ENCODE peak calls at places on chromosome 18, in five cellular contexts. O is fibroblast of mammary gland, N is AG09319, P is ovary, V is MM.1S. Z is an unnamed sample.
A peak's percentile ranks its signal among the peaks of the same experiment; 100 is the strongest.

GRCh38 chr18:10442551-10442971 is 11.9 kb upstream of the APCDD1 start:
- DNase-seq in O (no peak), N (no peak), P (no peak), V (no peak), Z (no peak)

GRCh38 chr18:32919799-32920198 is 147.0 kb upstream of the KLHL14 start:
- DNase-seq in O (peak; percentile 56), N (no peak), P (no peak), V (peak; percentile 79), Z (no peak)

GRCh38 chr18:23105581-23106219 is 29.6 kb upstream of the CABLES1 start:
- DNase-seq in O (no peak), N (no peak), P (no peak), V (no peak), Z (no peak)

GRCh38 chr18:79575891-79576685 is 103.5 kb upstream of the CTDP1 start:
- DNase-seq in O (peak; percentile 38), N (peak; percentile 19), P (peak; percentile 51), V (no peak), Z (no peak)

GRCh38 chr18:67731853-67732252 is 215.3 kb upstream of the DSEL start:
- DNase-seq in O (peak; percentile 86), N (peak; percentile 29), P (no peak), V (no peak), Z (no peak)

GRCh38 chr18:32200766-32201165 is 10.9 kb downstream of the MEP1B start:
- DNase-seq in O (no peak), N (no peak), P (no peak), V (no peak), Z (no peak)

GRCh38 chr18:59249186-59249774 is 24.0 kb downstream of the RAX start:
- DNase-seq in O (peak; percentile 85), N (peak; percentile 81), P (no peak), V (peak; percentile 70), Z (peak; percentile 77)

GRCh38 chr18:398866-399637 is 101.4 kb downstream of the COLEC12 start:
- DNase-seq in O (no peak), N (no peak), P (no peak), V (no peak), Z (no peak)

GRCh38 chr18:49520661-49521145 is 33.7 kb upstream of the C18orf32 start:
- DNase-seq in O (peak; percentile 57), N (peak; percentile 8), P (no peak), V (no peak), Z (peak; percentile 1)

GRCh38 chr18:54787098-54787497 is 41.2 kb upstream of the RAB27B start:
- DNase-seq in O (no peak), N (no peak), P (no peak), V (no peak), Z (no peak)

GRCh38 chr18:46469186-46469915 is 187.7 kb downstream of the LOXHD1 start:
- DNase-seq in O (no peak), N (no peak), P (no peak), V (no peak), Z (no peak)

GRCh38 chr18:32974421-32975165 is 201.8 kb upstream of the KLHL14 start:
- DNase-seq in O (no peak), N (no peak), P (no peak), V (no peak), Z (no peak)

GRCh38 chr18:40685241-40685640 is 1269.8 kb upstream of the PIK3C3 start:
- DNase-seq in O (no peak), N (no peak), P (no peak), V (no peak), Z (no peak)

GRCh38 chr18:79556829-79557585 is 122.6 kb upstream of the CTDP1 start:
- DNase-seq in O (no peak), N (no peak), P (peak; percentile 11), V (no peak), Z (no peak)

GRCh38 chr18:74623047-74623816 is 25.6 kb downstream of the ZNF407 start:
- DNase-seq in O (peak; percentile 23), N (no peak), P (no peak), V (no peak), Z (no peak)

GRCh38 chr18:39675358-39675757 is 2109.8 kb upstream of the CELF4 start:
- DNase-seq in O (peak; percentile 77), N (no peak), P (no peak), V (no peak), Z (peak; percentile 29)

GRCh38 chr18:76504749-76505148 is 9.7 kb upstream of the ZNF516 start:
- DNase-seq in O (no peak), N (no peak), P (no peak), V (no peak), Z (no peak)

DNA sequence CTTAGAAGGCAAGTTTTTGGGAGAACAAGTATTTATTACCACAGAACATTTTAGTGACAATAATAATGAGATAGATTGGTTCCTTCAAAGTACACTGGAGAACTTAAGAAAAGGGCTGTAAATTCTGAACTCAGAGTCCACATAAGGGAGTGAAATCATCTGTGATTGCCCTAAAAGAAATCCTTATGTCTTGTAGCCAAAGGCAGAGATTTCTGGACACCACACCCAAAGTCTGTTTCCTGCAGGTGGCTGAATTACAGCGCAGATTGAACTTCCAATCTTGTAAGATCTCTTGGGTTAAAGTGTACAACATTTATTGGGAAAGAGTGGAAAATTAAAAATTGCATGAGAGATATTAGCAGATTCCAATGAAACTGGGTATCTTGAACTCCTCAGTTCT is 143.8 kb downstream of the TAF4B start:
- DNase-seq in O (no peak), N (no peak), P (no peak), V (no peak), Z (no peak)
- TF ChIP-seq CTCF in O (no peak), N (no peak), P (no peak), V (no peak), Z (no peak)

GRCh38 chr18:63974991-63975390 is 5.1 kb downstream of the SERPINB8 start:
- DNase-seq in O (peak; percentile 54), N (no peak), P (no peak), V (no peak), Z (no peak)
- TF ChIP-seq CTCF in O (peak; percentile 38), N (peak; percentile 29), P (no peak), V (peak; percentile 44), Z (peak; percentile 58)

GRCh38 chr18:21912339-21913239 is 172.0 kb downstream of the MIB1 start:
- DNase-seq in O (no peak), N (no peak), P (no peak), V (no peak), Z (no peak)
- TF ChIP-seq CTCF in O (no peak), N (no peak), P (no peak), V (no peak), Z (no peak)

DNA sequence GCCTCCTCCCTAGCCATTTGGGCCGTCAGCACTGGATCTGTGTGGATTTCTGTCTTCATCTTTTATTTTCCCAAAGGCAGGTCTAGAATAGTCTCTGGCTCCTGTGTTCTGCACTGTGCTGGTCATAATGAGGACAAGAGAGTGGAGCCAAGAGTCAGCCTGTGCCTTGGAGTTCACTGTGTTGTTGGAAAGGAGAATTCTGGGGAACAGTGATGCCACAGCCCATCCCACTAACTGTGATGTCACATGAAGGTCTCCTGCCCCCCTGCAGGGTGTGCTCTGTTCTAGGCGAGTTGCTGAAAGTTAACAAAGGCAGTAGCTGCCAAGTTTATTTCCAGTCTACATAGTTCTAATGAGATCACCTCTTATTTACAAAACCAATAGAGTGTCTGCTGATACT is 248.5 kb downstream of the TPGS2 start:
- DNase-seq in O (peak; percentile 69), N (peak; percentile 32), P (peak; percentile 71), V (no peak), Z (peak; percentile 20)
- TF ChIP-seq CTCF in O (peak; percentile 27), N (peak; percentile 11), P (no peak), V (no peak), Z (peak; percentile 10)

DNA sequence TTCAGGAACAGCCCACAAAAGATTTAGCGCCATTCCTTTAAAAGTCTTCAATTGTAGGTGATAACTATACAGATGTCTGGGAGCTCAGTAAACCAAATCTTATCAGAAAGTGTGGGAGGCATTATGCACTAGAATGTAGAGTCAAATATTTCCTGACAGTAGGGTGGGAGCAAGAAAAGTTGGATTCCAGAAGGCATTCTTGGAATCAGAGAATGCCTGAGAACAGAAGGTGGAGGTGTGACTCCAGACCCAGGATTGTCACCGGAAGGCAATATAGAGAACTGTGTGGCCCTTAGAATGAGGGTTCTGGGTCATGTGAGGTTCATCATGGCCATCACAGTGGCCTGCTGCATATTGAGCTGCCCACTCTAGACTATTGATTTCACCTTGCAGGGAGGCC is 90.0 kb downstream of the SETBP1 start:
- DNase-seq in O (no peak), N (no peak), P (no peak), V (no peak), Z (no peak)
- TF ChIP-seq CTCF in O (no peak), N (no peak), P (no peak), V (no peak), Z (no peak)

GRCh38 chr18:12310762-12311161 is 2.7 kb downstream of the TUBB6 start:
- DNase-seq in O (no peak), N (no peak), P (no peak), V (no peak), Z (no peak)
- TF ChIP-seq CTCF in O (no peak), N (no peak), P (no peak), V (no peak), Z (no peak)

GRCh38 chr18:2881490-2882195 is 34.8 kb downstream of the EMILIN2 start:
- DNase-seq in O (peak; percentile 93), N (peak; percentile 75), P (peak; percentile 89), V (no peak), Z (peak; percentile 74)
- TF ChIP-seq CTCF in O (peak; percentile 8), N (peak; percentile 31), P (no peak), V (no peak), Z (peak; percentile 40)

GRCh38 chr18:50644807-50645206 is 84.9 kb downstream of the MAPK4 start:
- DNase-seq in O (no peak), N (no peak), P (no peak), V (no peak), Z (no peak)
- TF ChIP-seq CTCF in O (no peak), N (peak; percentile 20), P (no peak), V (peak; percentile 30), Z (no peak)